ENCODE peak calls at places on chromosomes 5 and 9, in nine cellular contexts. F is mammary epithelial cell, O is uterus, X is brain microvascular endothelial cell, I is fibroblast of villous mesenchyme, L is skeletal muscle cell, R is cardiac fibroblast, E is cardiac muscle cell, S is A549. H is an unnamed sample.

GRCh38 chr9:86943223-86943870 is 4.0 kb downstream of the GAS1 start:
- DNase-seq in F (no peak), O (no peak), X (no peak), I (peak; percentile 65), L (no peak), R (no peak), E (peak; percentile 23), S (no peak), H (no peak)

GRCh38 chr5:64861281-64861680 is 92.6 kb downstream of the CWC27 start:
- DNase-seq in F (peak; percentile 58), O (no peak), X (no peak), I (no peak), L (no peak), R (peak; percentile 41), E (no peak), S (no peak), H (no peak)

GRCh38 chr5:10652151-10652550 is 88.3 kb downstream of the ANKRD33B start:
- DNase-seq in F (no peak), O (no peak), X (peak; percentile 34), I (no peak), L (no peak), R (peak; percentile 34), E (no peak), S (no peak), H (no peak)

GRCh38 chr5:124962735-124963134 is 216.3 kb upstream of the ZNF608 start:
- DNase-seq in F (no peak), O (no peak), X (no peak), I (no peak), L (no peak), R (no peak), E (no peak), S (no peak), H (no peak)

GRCh38 chr9:109799792-109800191 is 19.8 kb downstream of the PALM2AKAP2 start:
- DNase-seq in F (peak; percentile 13), O (no peak), X (peak; percentile 75), I (peak; percentile 60), L (no peak), R (peak; percentile 67), E (peak; percentile 38), S (no peak), H (no peak)

GRCh38 chr5:143922718-143923117 is 110.8 kb downstream of the HMHB1 start:
- DNase-seq in F (peak; percentile 50), O (no peak), X (peak; percentile 53), I (peak; percentile 47), L (peak; percentile 76), R (peak; percentile 80), E (no peak), S (no peak), H (no peak)

GRCh38 chr5:141773779-141774531 is 91.9 kb upstream of the ARAP3 start:
- DNase-seq in F (no peak), O (no peak), X (no peak), I (no peak), L (no peak), R (no peak), E (no peak), S (no peak), H (no peak)

GRCh38 chr5:13581132-13581531 is 363.4 kb downstream of the DNAH5 start:
- DNase-seq in F (no peak), O (no peak), X (no peak), I (no peak), L (no peak), R (no peak), E (no peak), S (no peak), H (no peak)

GRCh38 chr9:15982182-15982581 is 429.3 kb downstream of the CCDC171 start:
- DNase-seq in F (no peak), O (no peak), X (no peak), I (peak; percentile 28), L (no peak), R (no peak), E (no peak), S (no peak), H (no peak)

GRCh38 chr5:174733091-174733690 is 8.8 kb downstream of the MSX2 start:
- DNase-seq in F (no peak), O (no peak), X (no peak), I (no peak), L (no peak), R (no peak), E (no peak), S (no peak), H (no peak)

GRCh38 chr5:68555891-68556689 is 340.5 kb downstream of the PIK3R1 start:
- DNase-seq in F (no peak), O (no peak), X (no peak), I (no peak), L (no peak), R (peak; percentile 31), E (no peak), S (no peak), H (no peak)
- H3K4me3 ChIP-seq in F (no peak overlapping the region), O (no peak overlapping the region), X (no peak overlapping the region), I (no peak overlapping the region), L (no peak overlapping the region), R (no peak overlapping the region), E (no peak overlapping the region), S (no peak overlapping the region), H (no peak overlapping the region)

GRCh38 chr9:76458903-76459690 is at the start of gene GCNT1:
- DNase-seq in F (peak; percentile 95), O (peak; percentile 70), X (peak; percentile 51), I (peak; percentile 83), L (peak; percentile 25), R (peak; percentile 82), E (peak; percentile 89), S (peak; percentile 88), H (no peak)
- H3K4me3 ChIP-seq in F (peak within 1 kb of the TSS; percentile 97), O (peak within 1 kb of the TSS; percentile 56), X (peak within 1 kb of the TSS; percentile 88), I (peak within 1 kb of the TSS; percentile 71), L (peak within 1 kb of the TSS; percentile 86), R (peak within 1 kb of the TSS; percentile 95), E (peak within 1 kb of the TSS; percentile 51), S (peak within 1 kb of the TSS; percentile 70), H (peak within 1 kb of the TSS; percentile 97)

GRCh38 chr9:89421595-89421994 is 76.3 kb downstream of the SEMA4D start:
- DNase-seq in F (no peak), O (no peak), X (peak; percentile 45), I (no peak), L (no peak), R (no peak), E (no peak), S (no peak), H (no peak)
- H3K4me3 ChIP-seq in F (no peak overlapping the region), O (no peak overlapping the region), X (no peak overlapping the region), I (no peak overlapping the region), L (no peak overlapping the region), R (no peak overlapping the region), E (no peak overlapping the region), S (no peak overlapping the region), H (no peak overlapping the region)

DNA sequence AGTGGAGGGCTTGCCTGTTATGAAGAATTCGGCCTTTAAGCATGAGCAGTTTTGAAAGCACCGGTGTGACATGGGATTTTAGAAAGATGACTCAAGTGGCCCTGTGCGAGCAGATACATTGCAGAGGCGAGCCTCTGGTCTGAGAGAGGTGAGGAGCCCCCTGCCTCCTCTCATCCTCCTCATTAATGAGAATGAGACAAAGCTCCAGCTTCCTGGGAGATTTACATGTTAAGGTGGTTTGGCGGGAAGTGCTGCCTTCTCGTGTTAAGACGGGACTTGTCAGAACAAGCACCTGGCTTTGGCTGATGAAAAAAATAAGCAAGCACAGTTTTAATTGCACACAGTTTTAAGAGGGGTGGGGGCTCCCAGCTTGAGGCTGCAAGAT is 68.1 kb downstream of the ACTL7B start:
- DNase-seq in F (peak; percentile 70), O (no peak), X (no peak), I (no peak), L (no peak), R (no peak), E (no peak), S (no peak), H (no peak)
- H3K4me3 ChIP-seq in F (no peak overlapping the region), O (no peak overlapping the region), X (no peak overlapping the region), I (no peak overlapping the region), L (no peak overlapping the region), R (no peak overlapping the region), E (no peak overlapping the region), S (no peak overlapping the region), H (no peak overlapping the region)

GRCh38 chr9:89482056-89482784 is 15.7 kb downstream of the SEMA4D start:
- DNase-seq in F (no peak), O (no peak), X (no peak), I (no peak), L (no peak), R (no peak), E (no peak), S (no peak), H (no peak)

GRCh38 chr9:89482950-89483349 is 15.0 kb downstream of the SEMA4D start:
- DNase-seq in F (no peak), O (no peak), X (no peak), I (no peak), L (no peak), R (no peak), E (no peak), S (no peak), H (no peak)

GRCh38 chr9:89484475-89485404 is 13.2 kb downstream of the SEMA4D start:
- DNase-seq in F (no peak), O (no peak), X (no peak), I (no peak), L (no peak), R (no peak), E (no peak), S (no peak), H (no peak)

GRCh38 chr9:89481161-89481915 is 16.6 kb downstream of the SEMA4D start:
- DNase-seq in F (no peak), O (no peak), X (no peak), I (no peak), L (no peak), R (no peak), E (no peak), S (no peak), H (no peak)

DNA sequence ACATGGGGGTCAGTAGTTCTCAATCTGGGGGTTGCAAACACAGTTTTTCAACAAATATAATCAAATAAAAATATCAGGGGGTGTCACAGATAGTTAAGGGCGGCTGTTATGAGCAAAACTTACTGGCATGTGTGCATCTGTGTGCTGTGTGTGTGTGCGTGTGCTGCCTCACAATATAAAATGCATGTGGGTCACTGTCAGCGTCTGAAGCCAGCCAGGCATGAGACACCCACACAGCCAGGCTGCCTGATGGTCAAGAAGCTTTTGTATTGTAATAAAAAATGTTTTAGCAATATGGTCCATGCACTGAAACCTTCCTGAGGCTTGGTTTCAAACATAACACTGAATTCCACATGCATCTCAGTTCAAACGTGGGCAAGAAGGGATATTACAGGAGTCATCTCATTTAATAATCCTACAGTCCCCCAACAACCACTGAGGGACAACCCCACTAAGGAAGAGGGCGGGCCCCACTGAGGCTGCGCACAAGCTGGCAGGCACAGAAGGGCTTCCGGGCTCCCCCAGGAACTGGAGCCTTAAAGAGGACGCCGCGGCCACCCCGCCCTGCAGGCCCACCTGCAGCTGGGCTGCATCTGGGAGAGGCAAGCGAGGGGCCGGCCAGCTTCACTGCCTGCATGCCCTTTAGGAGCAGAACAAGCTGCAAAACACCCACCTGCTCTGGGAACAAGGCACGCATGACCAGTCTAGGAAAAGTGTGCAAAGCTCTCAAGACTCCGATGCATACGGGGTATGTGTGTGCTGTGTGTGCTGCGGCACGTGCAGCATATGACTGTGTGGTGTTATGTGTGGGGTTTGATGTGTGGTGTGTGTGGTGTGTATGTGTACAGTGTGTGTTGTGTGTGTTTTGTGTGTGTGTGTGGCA is 14.1 kb downstream of the SEMA4D start:
- DNase-seq in F (no peak), O (no peak), X (no peak), I (no peak), L (no peak), R (no peak), E (no peak), S (no peak), H (no peak)
- H3K4me3 ChIP-seq in F (no peak overlapping the region), O (no peak overlapping the region), X (no peak overlapping the region), I (no peak overlapping the region), L (no peak overlapping the region), R (no peak overlapping the region), E (no peak overlapping the region), S (no peak overlapping the region), H (no peak overlapping the region)

H was measured in AG09309.